ENCODE peak calls at places on chromosomes 1 and 21, in four cellular contexts. One of them, this sample, is unnamed.

GRCh38 chr1:227782226-227782625 is 33.2 kb upstream of the PRSS38 start:
- DNase-seq in NCI-H345: no peak
- DNase-seq in NCI-H1105: no peak
- DNase-seq in AG09309: no peak
- DNase-seq in this sample: no peak

GRCh38 chr1:85344256-85344694 is 67.8 kb upstream of the BCL10 start:
- DNase-seq in NCI-H1105: no peak
- DNase-seq in AG09309: no peak
- DNase-seq in NCI-H345: no peak
- DNase-seq in this sample: no peak

GRCh38 chr1:244181867-244182266 is 130.8 kb downstream of the ZBTB18 start:
- DNase-seq in AG09309: no peak
- DNase-seq in NCI-H345: no peak
- DNase-seq in NCI-H1105: no peak
- DNase-seq in this sample: no peak

GRCh38 chr1:21691739-21692138 is 22.6 kb upstream of the RAP1GAP start:
- DNase-seq in NCI-H345: no peak
- DNase-seq in AG09309: no peak
- DNase-seq in NCI-H1105: no peak
- DNase-seq in this sample: no peak

GRCh38 chr1:107262472-107263286 is 121.8 kb downstream of the NTNG1 start:
- DNase-seq in NCI-H1105: no peak
- DNase-seq in AG09309: no peak
- DNase-seq in NCI-H345: no peak
- DNase-seq in this sample: no peak

GRCh38 chr1:6577831-6578525 is 1.8 kb upstream of the ZBTB48 start:
- DNase-seq in NCI-H345: no peak
- DNase-seq in NCI-H1105: no peak
- DNase-seq in AG09309: no peak
- DNase-seq in this sample: no peak

GRCh38 chr1:228095938-228096337 is 7.2 kb downstream of the C1orf35 start:
- DNase-seq in AG09309: no peak
- DNase-seq in NCI-H345: no peak
- DNase-seq in NCI-H1105: no peak
- DNase-seq in this sample: no peak

GRCh38 chr21:44931501-44932365 is 8.1 kb upstream of the SLX9 start:
- DNase-seq in AG09309: no peak
- DNase-seq in NCI-H1105: no peak
- DNase-seq in NCI-H345: peak; percentile 21
- DNase-seq in this sample: no peak

GRCh38 chr1:31765041-31765467 is 914 bp upstream of the ADGRB2 start:
- DNase-seq in AG09309: no peak
- DNase-seq in NCI-H1105: peak; percentile 85
- DNase-seq in NCI-H345: peak; percentile 88
- DNase-seq in this sample: peak; percentile 80

GRCh38 chr1:23368562-23369334 is 888 bp downstream of the ZNF436 start:
- DNase-seq in AG09309: peak; percentile 67
- DNase-seq in NCI-H1105: peak; percentile 92
- DNase-seq in NCI-H345: peak; percentile 94
- DNase-seq in this sample: peak; percentile 72

GRCh38 chr1:192448026-192448578 is 127.5 kb upstream of the RGS1 start:
- DNase-seq in AG09309: no peak
- DNase-seq in NCI-H345: no peak
- DNase-seq in NCI-H1105: no peak
- DNase-seq in this sample: no peak

GRCh38 chr1:26358411-26359384 is 4.8 kb upstream of the CRYBG2 start:
- DNase-seq in AG09309: no peak
- DNase-seq in NCI-H345: no peak
- DNase-seq in NCI-H1105: no peak
- DNase-seq in this sample: no peak

GRCh38 chr1:2787163-2787911 is 14.2 kb downstream of the TTC34 start:
- DNase-seq in NCI-H345: no peak
- DNase-seq in NCI-H1105: no peak
- DNase-seq in AG09309: no peak
- DNase-seq in this sample: no peak

GRCh38 chr1:225700164-225700740 is 47.3 kb upstream of the ENAH start:
- DNase-seq in AG09309: peak; percentile 99
- DNase-seq in NCI-H345: no peak
- DNase-seq in NCI-H1105: no peak
- DNase-seq in this sample: peak; percentile 37

GRCh38 chr1:202578001-202578500 is 132.2 kb downstream of the SYT2 start:
- DNase-seq in NCI-H345: no peak
- DNase-seq in NCI-H1105: no peak
- DNase-seq in AG09309: no peak
- DNase-seq in this sample: no peak

GRCh38 chr1:92859400-92860039 is 27.7 kb downstream of the RPL5 start:
- DNase-seq in NCI-H345: no peak
- DNase-seq in AG09309: no peak
- DNase-seq in NCI-H1105: no peak
- DNase-seq in this sample: no peak

GRCh38 chr1:201551877-201552731 is 13.2 kb downstream of the NAV1 start:
- DNase-seq in AG09309: no peak
- DNase-seq in NCI-H1105: no peak
- DNase-seq in NCI-H345: no peak
- DNase-seq in this sample: no peak

GRCh38 chr1:25523512-25523911 is 19.9 kb upstream of the LDLRAP1 start:
- DNase-seq in AG09309: no peak
- DNase-seq in NCI-H1105: no peak
- DNase-seq in NCI-H345: no peak
- DNase-seq in this sample: no peak

GRCh38 chr1:5119496-5120234 is 465.3 kb downstream of the AJAP1 start:
- DNase-seq in NCI-H1105: no peak
- DNase-seq in NCI-H345: peak; percentile 44
- DNase-seq in AG09309: no peak
- DNase-seq in this sample: peak; percentile 42

GRCh38 chr1:88892146-88892877 is 945 bp upstream of the GTF2B start:
- DNase-seq in NCI-H1105: peak; percentile 82
- DNase-seq in AG09309: no peak
- DNase-seq in NCI-H345: peak; percentile 93
- DNase-seq in this sample: peak; percentile 97

GRCh38 chr1:184524248-184524647 is 137.4 kb downstream of the C1orf21 start:
- DNase-seq in NCI-H1105: no peak
- DNase-seq in NCI-H345: no peak
- DNase-seq in AG09309: no peak
- DNase-seq in this sample: no peak

GRCh38 chr1:103107696-103108524 is at the start of gene COL11A1:
- DNase-seq in NCI-H345: no peak
- DNase-seq in AG09309: no peak
- DNase-seq in NCI-H1105: no peak
- DNase-seq in this sample: no peak

GRCh38 chr1:15886613-15887167 is 39.2 kb downstream of the SPEN start:
- DNase-seq in NCI-H1105: no peak
- DNase-seq in AG09309: no peak
- DNase-seq in NCI-H345: no peak
- DNase-seq in this sample: no peak

This sample was measured in DMS153.